ENCODE peak calls at places on chromosome 16, in nine cellular contexts. One of them, this sample, is unnamed. For H3K36me3, the result is how much of the 10 kb centered on the place peaks cover.

GRCh38 chr16:75304521-75305363 is 53.3 kb upstream of the BCAR1 start:
- DNase-seq in stomach: peak
- DNase-seq in K562: peak
- DNase-seq in Panc1: no peak
- DNase-seq in upper lobe of left lung: no peak
- DNase-seq in sigmoid colon: peak
- DNase-seq in prostate gland: no peak
- DNase-seq in endothelial cell of umbilical vein: peak
- DNase-seq in transverse colon: peak
- DNase-seq in this sample: no peak

GRCh38 chr16:77273-77806 is 685 bp upstream of the MPG start:
- DNase-seq in endothelial cell of umbilical vein: peak
- DNase-seq in upper lobe of left lung: peak
- DNase-seq in prostate gland: no peak
- DNase-seq in K562: peak
- DNase-seq in stomach: peak
- DNase-seq in sigmoid colon: peak
- DNase-seq in Panc1: no peak
- DNase-seq in transverse colon: peak
- DNase-seq in this sample: no peak

GRCh38 chr16:19644877-19645276 is 73.2 kb downstream of the KNOP1 start:
- DNase-seq in prostate gland: no peak
- DNase-seq in endothelial cell of umbilical vein: no peak
- DNase-seq in stomach: no peak
- DNase-seq in Panc1: no peak
- DNase-seq in K562: no peak
- DNase-seq in sigmoid colon: peak
- DNase-seq in upper lobe of left lung: no peak
- DNase-seq in transverse colon: no peak
- DNase-seq in this sample: no peak

GRCh38 chr16:20904507-20905079 is 4.0 kb downstream of the LYRM1 start:
- DNase-seq in transverse colon: no peak
- DNase-seq in endothelial cell of umbilical vein: peak
- DNase-seq in K562: no peak
- DNase-seq in stomach: peak
- DNase-seq in prostate gland: peak
- DNase-seq in sigmoid colon: no peak
- DNase-seq in Panc1: no peak
- DNase-seq in upper lobe of left lung: no peak
- DNase-seq in this sample: no peak

GRCh38 chr16:2163211-2163881 is 7.8 kb downstream of the TRAF7 start:
- DNase-seq in sigmoid colon: no peak
- DNase-seq in transverse colon: peak
- DNase-seq in stomach: peak
- DNase-seq in upper lobe of left lung: no peak
- DNase-seq in K562: no peak
- DNase-seq in Panc1: no peak
- DNase-seq in prostate gland: peak
- DNase-seq in endothelial cell of umbilical vein: no peak
- DNase-seq in this sample: no peak

GRCh38 chr16:72371307-72372081 is 199.5 kb upstream of the PMFBP1 start:
- DNase-seq in stomach: no peak
- DNase-seq in Panc1: no peak
- DNase-seq in K562: peak
- DNase-seq in upper lobe of left lung: no peak
- DNase-seq in sigmoid colon: no peak
- DNase-seq in prostate gland: no peak
- DNase-seq in transverse colon: no peak
- DNase-seq in endothelial cell of umbilical vein: peak
- DNase-seq in this sample: no peak

GRCh38 chr16:21526923-21527807 is 72.2 kb upstream of the METTL9 start:
- DNase-seq in stomach: no peak
- DNase-seq in prostate gland: no peak
- DNase-seq in upper lobe of left lung: no peak
- DNase-seq in Panc1: no peak
- DNase-seq in K562: peak
- DNase-seq in endothelial cell of umbilical vein: no peak
- DNase-seq in sigmoid colon: no peak
- DNase-seq in transverse colon: no peak
- DNase-seq in this sample: no peak

GRCh38 chr16:85819711-85820110 is 20.2 kb downstream of the COX4I1 start:
- DNase-seq in sigmoid colon: peak
- DNase-seq in prostate gland: no peak
- DNase-seq in upper lobe of left lung: no peak
- DNase-seq in stomach: no peak
- DNase-seq in K562: no peak
- DNase-seq in Panc1: no peak
- DNase-seq in endothelial cell of umbilical vein: no peak
- DNase-seq in transverse colon: no peak
- DNase-seq in this sample: no peak

GRCh38 chr16:27486760-27487159 is 63.0 kb downstream of the GTF3C1 start:
- DNase-seq in transverse colon: no peak
- DNase-seq in stomach: no peak
- DNase-seq in prostate gland: peak
- DNase-seq in K562: no peak
- DNase-seq in sigmoid colon: no peak
- DNase-seq in upper lobe of left lung: no peak
- DNase-seq in endothelial cell of umbilical vein: no peak
- DNase-seq in Panc1: no peak
- DNase-seq in this sample: no peak

GRCh38 chr16:19607610-19608280 is 52.2 kb downstream of the VPS35L start:
- DNase-seq in transverse colon: no peak
- DNase-seq in endothelial cell of umbilical vein: peak
- DNase-seq in prostate gland: no peak
- DNase-seq in sigmoid colon: no peak
- DNase-seq in Panc1: no peak
- DNase-seq in upper lobe of left lung: no peak
- DNase-seq in stomach: no peak
- DNase-seq in K562: no peak
- DNase-seq in this sample: no peak

GRCh38 chr16:89412811-89413210 is 77.5 kb downstream of the ANKRD11 start:
- DNase-seq in K562: peak
- DNase-seq in upper lobe of left lung: no peak
- DNase-seq in Panc1: no peak
- DNase-seq in sigmoid colon: no peak
- DNase-seq in endothelial cell of umbilical vein: no peak
- DNase-seq in stomach: no peak
- DNase-seq in prostate gland: no peak
- DNase-seq in transverse colon: no peak
- DNase-seq in this sample: no peak

GRCh38 chr16:89922477-89922883 is 662 bp upstream of the TUBB3 start:
- DNase-seq in K562: peak
- DNase-seq in prostate gland: no peak
- DNase-seq in transverse colon: peak
- DNase-seq in sigmoid colon: peak
- DNase-seq in stomach: peak
- DNase-seq in Panc1: no peak
- DNase-seq in endothelial cell of umbilical vein: peak
- DNase-seq in upper lobe of left lung: peak
- DNase-seq in this sample: no peak

GRCh38 chr16:57045694-57046381 is 46.5 kb upstream of the CPNE2 start:
- DNase-seq in prostate gland: peak
- DNase-seq in Panc1: peak
- DNase-seq in upper lobe of left lung: peak
- DNase-seq in endothelial cell of umbilical vein: peak
- DNase-seq in K562: peak
- DNase-seq in transverse colon: peak
- DNase-seq in sigmoid colon: peak
- DNase-seq in stomach: peak
- DNase-seq in this sample: no peak

GRCh38 chr16:49659356-49659755 is 196.6 kb downstream of the ZNF423 start:
- DNase-seq in Panc1: no peak
- DNase-seq in K562: no peak
- DNase-seq in stomach: no peak
- DNase-seq in sigmoid colon: no peak
- DNase-seq in prostate gland: no peak
- DNase-seq in transverse colon: no peak
- DNase-seq in endothelial cell of umbilical vein: no peak
- DNase-seq in upper lobe of left lung: no peak
- DNase-seq in this sample: no peak

GRCh38 chr16:20326336-20326735 is 977 bp downstream of the GP2 start:
- DNase-seq in sigmoid colon: no peak
- DNase-seq in transverse colon: no peak
- DNase-seq in endothelial cell of umbilical vein: no peak
- DNase-seq in prostate gland: no peak
- DNase-seq in K562: no peak
- DNase-seq in stomach: no peak
- DNase-seq in Panc1: no peak
- DNase-seq in upper lobe of left lung: no peak
- DNase-seq in this sample: no peak

DNA sequence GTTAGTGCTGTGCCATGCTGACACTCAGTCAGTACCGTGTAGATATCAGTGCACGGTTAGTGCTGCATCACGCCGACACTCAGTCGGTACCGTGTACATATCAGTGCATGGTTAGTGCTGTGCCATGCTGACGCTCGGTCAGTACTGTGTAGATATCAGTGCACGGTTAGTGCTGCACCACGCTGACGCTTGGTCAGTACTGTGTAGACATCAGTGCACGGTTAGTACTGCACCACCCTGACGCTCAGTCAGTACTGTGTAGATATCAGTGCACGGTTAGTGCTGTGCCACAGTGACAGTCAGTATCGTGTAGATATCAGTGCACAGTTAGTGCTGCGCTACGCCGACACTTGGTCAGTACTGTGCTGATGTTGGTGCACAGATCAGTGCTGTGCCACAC is 102.8 kb upstream of the ZNF469 start:
- DNase-seq in sigmoid colon: no peak
- DNase-seq in prostate gland: no peak
- DNase-seq in upper lobe of left lung: no peak
- DNase-seq in Panc1: no peak
- DNase-seq in endothelial cell of umbilical vein: no peak
- DNase-seq in transverse colon: no peak
- DNase-seq in stomach: no peak
- DNase-seq in K562: no peak
- DNase-seq in this sample: no peak
- H3K36me3 ChIP-seq in sigmoid colon: under half
- H3K36me3 ChIP-seq in prostate gland: under half
- H3K36me3 ChIP-seq in upper lobe of left lung: under half
- H3K36me3 ChIP-seq in Panc1: under half
- H3K36me3 ChIP-seq in endothelial cell of umbilical vein: under half
- H3K36me3 ChIP-seq in transverse colon: under half
- H3K36me3 ChIP-seq in stomach: under half
- H3K36me3 ChIP-seq in K562: under half
- H3K36me3 ChIP-seq in this sample: under half

DNA sequence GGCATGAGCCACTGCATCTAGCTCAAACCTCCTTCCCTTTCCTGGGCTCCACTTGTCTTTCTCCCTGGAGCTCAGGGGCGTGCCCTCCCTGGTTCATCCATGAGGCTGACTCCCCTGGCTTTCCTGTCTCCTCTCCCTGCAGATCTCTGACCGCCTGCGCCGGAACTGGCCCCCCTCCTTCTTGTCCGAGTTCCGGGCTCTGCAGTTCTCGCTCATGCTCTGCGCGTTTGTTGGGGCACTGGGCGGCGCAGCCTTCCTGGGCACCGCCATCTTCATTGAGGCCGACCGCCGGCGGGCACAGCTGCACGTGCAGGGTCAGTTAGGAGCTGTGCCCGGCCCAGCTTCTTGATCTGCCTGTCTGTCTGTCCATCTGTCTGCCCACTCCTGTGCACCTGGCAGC is 1.2 kb upstream of the LAT start:
- DNase-seq in prostate gland: no peak
- DNase-seq in sigmoid colon: no peak
- DNase-seq in transverse colon: no peak
- DNase-seq in stomach: no peak
- DNase-seq in upper lobe of left lung: no peak
- DNase-seq in Panc1: no peak
- DNase-seq in endothelial cell of umbilical vein: no peak
- DNase-seq in K562: no peak
- DNase-seq in this sample: no peak
- TF ChIP-seq POLR2AphosphoS5 in prostate gland: no peak
- TF ChIP-seq POLR2AphosphoS5 in sigmoid colon: no peak
- TF ChIP-seq POLR2AphosphoS5 in transverse colon: no peak
- TF ChIP-seq POLR2AphosphoS5 in stomach: no peak
- TF ChIP-seq POLR2AphosphoS5 in upper lobe of left lung: no peak
- TF ChIP-seq POLR2AphosphoS5 in Panc1: no peak
- TF ChIP-seq POLR2AphosphoS5 in endothelial cell of umbilical vein: no peak
- TF ChIP-seq POLR2AphosphoS5 in K562: no peak
- TF ChIP-seq POLR2AphosphoS5 in this sample: no peak

GRCh38 chr16:68324336-68324735 is 13.5 kb downstream of the PRMT7 start:
- DNase-seq in K562: no peak
- DNase-seq in sigmoid colon: no peak
- DNase-seq in upper lobe of left lung: peak
- DNase-seq in transverse colon: no peak
- DNase-seq in stomach: no peak
- DNase-seq in prostate gland: no peak
- DNase-seq in endothelial cell of umbilical vein: no peak
- DNase-seq in Panc1: no peak
- DNase-seq in this sample: no peak
- H3K27ac ChIP-seq in K562: no peak
- H3K27ac ChIP-seq in sigmoid colon: no peak
- H3K27ac ChIP-seq in upper lobe of left lung: no peak
- H3K27ac ChIP-seq in transverse colon: no peak
- H3K27ac ChIP-seq in stomach: no peak
- H3K27ac ChIP-seq in prostate gland: no peak
- H3K27ac ChIP-seq in endothelial cell of umbilical vein: no peak
- H3K27ac ChIP-seq in Panc1: no peak
- H3K27ac ChIP-seq in this sample: no peak

GRCh38 chr16:84775262-84775810 is 44.4 kb upstream of the CRISPLD2 start:
- DNase-seq in endothelial cell of umbilical vein: no peak
- DNase-seq in prostate gland: no peak
- DNase-seq in K562: no peak
- DNase-seq in stomach: no peak
- DNase-seq in Panc1: no peak
- DNase-seq in upper lobe of left lung: no peak
- DNase-seq in sigmoid colon: peak
- DNase-seq in transverse colon: no peak
- DNase-seq in this sample: no peak

GRCh38 chr16:84774810-84775209 is 45.0 kb upstream of the CRISPLD2 start:
- DNase-seq in sigmoid colon: peak
- DNase-seq in stomach: no peak
- DNase-seq in Panc1: peak
- DNase-seq in transverse colon: no peak
- DNase-seq in endothelial cell of umbilical vein: peak
- DNase-seq in upper lobe of left lung: no peak
- DNase-seq in K562: no peak
- DNase-seq in prostate gland: no peak
- DNase-seq in this sample: no peak

GRCh38 chr16:84769416-84769815 is 50.4 kb upstream of the CRISPLD2 start:
- DNase-seq in transverse colon: no peak
- DNase-seq in Panc1: no peak
- DNase-seq in sigmoid colon: peak
- DNase-seq in prostate gland: no peak
- DNase-seq in K562: no peak
- DNase-seq in stomach: no peak
- DNase-seq in upper lobe of left lung: no peak
- DNase-seq in endothelial cell of umbilical vein: no peak
- DNase-seq in this sample: no peak

GRCh38 chr16:84777435-84777834 is 42.4 kb upstream of the CRISPLD2 start:
- DNase-seq in sigmoid colon: peak
- DNase-seq in prostate gland: no peak
- DNase-seq in stomach: no peak
- DNase-seq in upper lobe of left lung: no peak
- DNase-seq in Panc1: no peak
- DNase-seq in K562: no peak
- DNase-seq in transverse colon: no peak
- DNase-seq in endothelial cell of umbilical vein: no peak
- DNase-seq in this sample: no peak

DNA sequence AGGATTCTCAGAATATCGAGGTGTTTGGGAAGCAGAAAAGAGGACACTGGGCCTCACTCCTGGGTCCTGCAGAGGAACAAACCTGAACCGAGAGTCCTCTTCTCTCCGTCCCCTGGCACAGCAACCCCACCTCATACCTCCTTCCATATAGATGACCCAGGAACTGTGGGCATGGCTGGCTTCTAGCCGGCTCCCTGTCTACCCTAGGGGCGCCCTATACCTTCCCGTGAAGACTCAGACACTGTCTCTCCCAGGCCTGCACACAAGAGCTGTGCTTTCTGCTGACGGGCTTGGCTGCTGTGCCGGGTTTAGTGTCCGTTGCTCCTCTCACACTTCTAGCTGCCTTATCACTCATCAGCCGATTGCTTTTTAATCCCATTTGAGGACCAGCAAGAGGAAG is 46.5 kb upstream of the CRISPLD2 start:
- DNase-seq in prostate gland: no peak
- DNase-seq in Panc1: no peak
- DNase-seq in K562: no peak
- DNase-seq in transverse colon: no peak
- DNase-seq in upper lobe of left lung: no peak
- DNase-seq in stomach: no peak
- DNase-seq in sigmoid colon: peak
- DNase-seq in endothelial cell of umbilical vein: no peak
- DNase-seq in this sample: no peak
- H3K36me3 ChIP-seq in prostate gland: under half
- H3K36me3 ChIP-seq in Panc1: under half
- H3K36me3 ChIP-seq in K562: half or more
- H3K36me3 ChIP-seq in transverse colon: under half
- H3K36me3 ChIP-seq in upper lobe of left lung: under half
- H3K36me3 ChIP-seq in stomach: half or more
- H3K36me3 ChIP-seq in sigmoid colon: half or more
- H3K36me3 ChIP-seq in endothelial cell of umbilical vein: under half
- H3K36me3 ChIP-seq in this sample: under half

This sample was measured in vagina.